ENCODE peak calls at places on chromosome 19, in five cellular contexts. K, P, U, V and B are unnamed samples.

GRCh38 chr19:8592231-8593009 is 15.2 kb upstream of the MYO1F start:
- DNase-seq in K (peak; percentile 87), P (peak; percentile 99), U (peak; percentile 86), V (peak; percentile 79), B (no peak)

GRCh38 chr19:46546194-46546896 is 50.7 kb upstream of the PNMA8B start:
- DNase-seq in K (peak; percentile 60), P (peak; percentile 28), U (no peak), V (peak; percentile 23), B (peak; percentile 41)

GRCh38 chr19:49929121-49929610 is at the start of the genes ATF5 and NUP62:
- DNase-seq in K (peak; percentile 94), P (peak; percentile 52), U (peak; percentile 84), V (peak; percentile 83), B (peak; percentile 63)

GRCh38 chr19:46634045-46634655 is 1.9 kb downstream of the GNG8 start:
- DNase-seq in K (peak; percentile 98), P (peak; percentile 63), U (peak; percentile 79), V (peak; percentile 85), B (peak; percentile 35)

GRCh38 chr19:15702590-15702930 is 25.3 kb upstream of the OR10H2 start:
- DNase-seq in K (peak; percentile 86), P (no peak), U (no peak), V (no peak), B (peak; percentile 68)

GRCh38 chr19:51676566-51677083 is 16.5 kb upstream of the SPACA6 start:
- DNase-seq in K (no peak), P (no peak), U (no peak), V (no peak), B (no peak)

GRCh38 chr19:1070931-1071791 is 4.2 kb downstream of the ARHGAP45 start:
- DNase-seq in K (no peak), P (no peak), U (no peak), V (no peak), B (no peak)

GRCh38 chr19:342801-343421 is 1.7 kb downstream of the MIER2 start:
- DNase-seq in K (no peak), P (peak; percentile 94), U (no peak), V (no peak), B (peak; percentile 54)

GRCh38 chr19:1259206-1259872 is 9.8 kb upstream of the CIRBP start:
- DNase-seq in K (peak; percentile 89), P (no peak), U (peak; percentile 60), V (no peak), B (no peak)

GRCh38 chr19:18007939-18008673 is at the start of gene ARRDC2:
- DNase-seq in K (peak; percentile 91), P (peak; percentile 76), U (peak; percentile 74), V (peak; percentile 90), B (peak; percentile 57)

GRCh38 chr19:34508540-34508939 is 27.0 kb downstream of the WTIP start:
- DNase-seq in K (no peak), P (no peak), U (no peak), V (no peak), B (no peak)

GRCh38 chr19:10544242-10544752 is 593 bp downstream of the ATG4D start:
- DNase-seq in K (peak; percentile 82), P (no peak), U (no peak), V (peak; percentile 40), B (no peak)

GRCh38 chr19:37932985-37933953 is 26.3 kb downstream of the SIPA1L3 start:
- DNase-seq in K (peak; percentile 79), P (no peak), U (no peak), V (no peak), B (peak; percentile 53)

GRCh38 chr19:50717026-50717723 is 2.4 kb downstream of the SHANK1 start:
- DNase-seq in K (no peak), P (no peak), U (no peak), V (no peak), B (no peak)

GRCh38 chr19:40610396-40611064 is 9.4 kb downstream of the LTBP4 start:
- DNase-seq in K (peak; percentile 82), P (no peak), U (peak; percentile 39), V (peak; percentile 42), B (no peak)

GRCh38 chr19:23785982-23786381 is 27.3 kb upstream of the ZNF681 start:
- DNase-seq in K (no peak), P (no peak), U (no peak), V (no peak), B (no peak)

GRCh38 chr19:51441410-51442390 is 16.6 kb downstream of the SIGLEC8 start:
- DNase-seq in K (peak; percentile 55), P (no peak), U (peak; percentile 77), V (no peak), B (peak; percentile 1)

GRCh38 chr19:57363734-57364181 is 407 bp downstream of the TRAPPC2B start:
- DNase-seq in K (no peak), P (peak; percentile 18), U (no peak), V (no peak), B (no peak)

GRCh38 chr19:58020129-58020528 is 13.7 kb upstream of the ZSCAN1 start:
- DNase-seq in K (no peak), P (no peak), U (no peak), V (no peak), B (no peak)

GRCh38 chr19:8643860-8644653 is 13.6 kb downstream of the NFILZ start:
- DNase-seq in K (no peak), P (no peak), U (no peak), V (no peak), B (no peak)